ENCODE peak calls at places on chromosomes 2 and 18, in five cellular contexts. One of them, this sample, is unnamed.

GRCh38 chr2:128613876-128614275 is 295.2 kb upstream of the HS6ST1 start:
- DNase-seq in Calu3: no peak
- DNase-seq in activated T-helper 9 cell treated with anti-CD3 and anti-CD28 coated beads, Interleukin-2, amount 50 U/mL, for 16 hours: no peak
- DNase-seq in amygdala: no peak
- DNase-seq in EL: no peak
- DNase-seq in this sample: no peak

GRCh38 chr2:129233751-129234406 is 745.6 kb upstream of the RAB6C start:
- DNase-seq in Calu3: no peak
- DNase-seq in activated T-helper 9 cell treated with anti-CD3 and anti-CD28 coated beads, Interleukin-2, amount 50 U/mL, for 16 hours: no peak
- DNase-seq in amygdala: no peak
- DNase-seq in EL: no peak
- DNase-seq in this sample: no peak

GRCh38 chr2:148813603-148814065 is 61.4 kb upstream of the KIF5C start:
- DNase-seq in Calu3: no peak
- DNase-seq in activated T-helper 9 cell treated with anti-CD3 and anti-CD28 coated beads, Interleukin-2, amount 50 U/mL, for 16 hours: peak
- DNase-seq in amygdala: no peak
- DNase-seq in EL: no peak
- DNase-seq in this sample: peak

GRCh38 chr18:272650-273049 is 4.8 kb upstream of the THOC1 start:
- DNase-seq in Calu3: no peak
- DNase-seq in activated T-helper 9 cell treated with anti-CD3 and anti-CD28 coated beads, Interleukin-2, amount 50 U/mL, for 16 hours: no peak
- DNase-seq in amygdala: no peak
- DNase-seq in EL: no peak
- DNase-seq in this sample: no peak

GRCh38 chr2:165572155-165572554 is 102.7 kb downstream of the CSRNP3 start:
- DNase-seq in Calu3: no peak
- DNase-seq in activated T-helper 9 cell treated with anti-CD3 and anti-CD28 coated beads, Interleukin-2, amount 50 U/mL, for 16 hours: no peak
- DNase-seq in amygdala: peak
- DNase-seq in EL: no peak
- DNase-seq in this sample: no peak

GRCh38 chr18:32439802-32440201 is 30.9 kb downstream of the GAREM1 start:
- DNase-seq in Calu3: peak
- DNase-seq in activated T-helper 9 cell treated with anti-CD3 and anti-CD28 coated beads, Interleukin-2, amount 50 U/mL, for 16 hours: no peak
- DNase-seq in amygdala: no peak
- DNase-seq in EL: no peak
- DNase-seq in this sample: no peak

GRCh38 chr2:98702127-98702802 is 28.7 kb downstream of the MGAT4A start:
- DNase-seq in Calu3: no peak
- DNase-seq in activated T-helper 9 cell treated with anti-CD3 and anti-CD28 coated beads, Interleukin-2, amount 50 U/mL, for 16 hours: no peak
- DNase-seq in amygdala: no peak
- DNase-seq in EL: peak
- DNase-seq in this sample: no peak

GRCh38 chr2:178106053-178106452 is 6.2 kb upstream of the RBM45 start:
- DNase-seq in Calu3: no peak
- DNase-seq in activated T-helper 9 cell treated with anti-CD3 and anti-CD28 coated beads, Interleukin-2, amount 50 U/mL, for 16 hours: no peak
- DNase-seq in amygdala: no peak
- DNase-seq in EL: no peak
- DNase-seq in this sample: no peak

GRCh38 chr2:223692227-223692947 is 90.2 kb upstream of the SCG2 start:
- DNase-seq in Calu3: peak
- DNase-seq in activated T-helper 9 cell treated with anti-CD3 and anti-CD28 coated beads, Interleukin-2, amount 50 U/mL, for 16 hours: no peak
- DNase-seq in amygdala: peak
- DNase-seq in EL: peak
- DNase-seq in this sample: no peak

GRCh38 chr18:4871197-4871596 is 325.9 kb downstream of the AKAIN1 start:
- DNase-seq in Calu3: no peak
- DNase-seq in activated T-helper 9 cell treated with anti-CD3 and anti-CD28 coated beads, Interleukin-2, amount 50 U/mL, for 16 hours: no peak
- DNase-seq in amygdala: no peak
- DNase-seq in EL: no peak
- DNase-seq in this sample: no peak

GRCh38 chr18:79640875-79641274 is 38.7 kb upstream of the CTDP1 start:
- DNase-seq in Calu3: no peak
- DNase-seq in activated T-helper 9 cell treated with anti-CD3 and anti-CD28 coated beads, Interleukin-2, amount 50 U/mL, for 16 hours: no peak
- DNase-seq in amygdala: no peak
- DNase-seq in EL: no peak
- DNase-seq in this sample: no peak

GRCh38 chr2:42905341-42906114 is 113.1 kb upstream of the HAAO start:
- DNase-seq in Calu3: no peak
- DNase-seq in activated T-helper 9 cell treated with anti-CD3 and anti-CD28 coated beads, Interleukin-2, amount 50 U/mL, for 16 hours: no peak
- DNase-seq in amygdala: no peak
- DNase-seq in EL: no peak
- DNase-seq in this sample: no peak